ENCODE peak calls at places on chromosomes 5 and 9, in four cellular contexts. One of them, this sample, is unnamed.

GRCh38 chr9:129553277-129553676 is 67.6 kb downstream of the C9orf50 start:
- DNase-seq in K562: no peak
- DNase-seq in GM12878: no peak
- DNase-seq in HepG2: no peak
- DNase-seq in this sample: no peak

GRCh38 chr5:151598984-151599383 is 7.9 kb upstream of the FAT2 start:
- DNase-seq in K562: no peak
- DNase-seq in GM12878: no peak
- DNase-seq in HepG2: no peak
- DNase-seq in this sample: no peak

GRCh38 chr5:50463726-50464125 is 22.6 kb upstream of the EMB start:
- DNase-seq in K562: no peak
- DNase-seq in GM12878: no peak
- DNase-seq in HepG2: no peak
- DNase-seq in this sample: no peak

GRCh38 chr5:154487541-154487940 is 9.5 kb upstream of the HAND1 start:
- DNase-seq in K562: no peak
- DNase-seq in GM12878: peak
- DNase-seq in HepG2: no peak
- DNase-seq in this sample: no peak

GRCh38 chr9:130689937-130690700 is 3.5 kb upstream of the EXOSC2 start:
- DNase-seq in K562: peak
- DNase-seq in GM12878: peak
- DNase-seq in HepG2: peak
- DNase-seq in this sample: peak

GRCh38 chr9:105425817-105426433 is 21.9 kb upstream of the FSD1L start:
- DNase-seq in K562: no peak
- DNase-seq in GM12878: no peak
- DNase-seq in HepG2: no peak
- DNase-seq in this sample: peak

GRCh38 chr9:82893549-82893948 is 169.4 kb downstream of the RASEF start:
- DNase-seq in K562: no peak
- DNase-seq in GM12878: no peak
- DNase-seq in HepG2: no peak
- DNase-seq in this sample: no peak

GRCh38 chr9:137228968-137229896 is 1.5 kb upstream of the SLC34A3 start:
- DNase-seq in K562: no peak
- DNase-seq in GM12878: no peak
- DNase-seq in HepG2: no peak
- DNase-seq in this sample: no peak

GRCh38 chr9:96612105-96612965 is 7.3 kb downstream of the CDC14B start:
- DNase-seq in K562: no peak
- DNase-seq in GM12878: no peak
- DNase-seq in HepG2: peak
- DNase-seq in this sample: no peak

GRCh38 chr9:93955356-93956182 is 414 bp upstream of the BARX1 start:
- DNase-seq in K562: no peak
- DNase-seq in GM12878: no peak
- DNase-seq in HepG2: no peak
- DNase-seq in this sample: peak

GRCh38 chr5:66945389-66946349 is 250.9 kb downstream of the CD180 start:
- DNase-seq in K562: no peak
- DNase-seq in GM12878: no peak
- DNase-seq in HepG2: no peak
- DNase-seq in this sample: peak

GRCh38 chr9:89522261-89522978 is 24.5 kb upstream of the SEMA4D start:
- DNase-seq in K562: no peak
- DNase-seq in GM12878: peak
- DNase-seq in HepG2: no peak
- DNase-seq in this sample: no peak

GRCh38 chr5:171750316-171750788 is 35.3 kb upstream of the SMIM23 start:
- DNase-seq in K562: no peak
- DNase-seq in GM12878: no peak
- DNase-seq in HepG2: peak
- DNase-seq in this sample: peak

GRCh38 chr9:84953797-84954695 is 284.5 kb downstream of the NTRK2 start:
- DNase-seq in K562: peak
- DNase-seq in GM12878: no peak
- DNase-seq in HepG2: peak
- DNase-seq in this sample: peak

GRCh38 chr5:6471252-6471651 is 22.6 kb downstream of the UBE2QL1 start:
- DNase-seq in K562: no peak
- DNase-seq in GM12878: no peak
- DNase-seq in HepG2: no peak
- DNase-seq in this sample: no peak

GRCh38 chr5:44860267-44860666 is 51.5 kb downstream of the MRPS30 start:
- DNase-seq in K562: no peak
- DNase-seq in GM12878: no peak
- DNase-seq in HepG2: no peak
- DNase-seq in this sample: no peak

GRCh38 chr9:89991204-89991790 is 386.5 kb downstream of the GADD45G start:
- DNase-seq in K562: no peak
- DNase-seq in GM12878: no peak
- DNase-seq in HepG2: no peak
- DNase-seq in this sample: no peak

GRCh38 chr5:5800801-5801761 is 378.6 kb downstream of the ICE1 start:
- DNase-seq in K562: no peak
- DNase-seq in GM12878: no peak
- DNase-seq in HepG2: no peak
- DNase-seq in this sample: no peak

GRCh38 chr9:95091574-95091970 is 225.9 kb downstream of the FANCC start:
- DNase-seq in K562: no peak
- DNase-seq in GM12878: no peak
- DNase-seq in HepG2: no peak
- DNase-seq in this sample: no peak

GRCh38 chr9:111833941-111834340 is 39.2 kb upstream of the SHOC1 start:
- DNase-seq in K562: no peak
- DNase-seq in GM12878: no peak
- DNase-seq in HepG2: no peak
- DNase-seq in this sample: no peak

DNA sequence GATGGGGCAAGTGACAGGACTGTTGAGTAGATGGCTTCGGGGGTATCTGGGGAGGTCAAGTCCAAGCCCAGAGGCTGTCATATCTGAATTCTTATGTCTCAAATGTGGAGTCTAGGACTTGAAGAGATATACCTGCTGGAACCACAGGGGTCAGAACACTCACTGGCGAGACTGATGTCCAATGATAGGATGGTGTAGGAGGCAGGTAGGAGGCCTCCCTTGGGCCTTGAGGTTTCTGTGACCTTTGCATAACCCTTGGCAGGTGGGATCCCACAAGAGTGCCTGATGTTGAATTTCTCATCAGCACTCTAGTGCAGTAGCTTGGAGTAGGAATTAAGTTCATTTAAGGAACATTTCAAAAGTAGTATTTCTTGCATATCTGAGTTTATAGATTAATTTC is 2.8 kb downstream of the CCL21 start:
- DNase-seq in K562: no peak
- DNase-seq in GM12878: no peak
- DNase-seq in HepG2: no peak
- DNase-seq in this sample: no peak
- TF ChIP-seq FOXM1 in K562: no peak
- TF ChIP-seq FOXM1 in GM12878: no peak
- TF ChIP-seq FOXM1 in HepG2: no peak
- TF ChIP-seq FOXM1 in this sample: no peak

GRCh38 chr5:169801781-169802180 is 164.7 kb downstream of the DOCK2 start:
- DNase-seq in K562: no peak
- DNase-seq in GM12878: no peak
- DNase-seq in HepG2: no peak
- DNase-seq in this sample: no peak
- TF ChIP-seq SP1 in K562: no peak
- TF ChIP-seq SP1 in GM12878: no peak
- TF ChIP-seq SP1 in HepG2: no peak
- TF ChIP-seq SP1 in this sample: no peak

DNA sequence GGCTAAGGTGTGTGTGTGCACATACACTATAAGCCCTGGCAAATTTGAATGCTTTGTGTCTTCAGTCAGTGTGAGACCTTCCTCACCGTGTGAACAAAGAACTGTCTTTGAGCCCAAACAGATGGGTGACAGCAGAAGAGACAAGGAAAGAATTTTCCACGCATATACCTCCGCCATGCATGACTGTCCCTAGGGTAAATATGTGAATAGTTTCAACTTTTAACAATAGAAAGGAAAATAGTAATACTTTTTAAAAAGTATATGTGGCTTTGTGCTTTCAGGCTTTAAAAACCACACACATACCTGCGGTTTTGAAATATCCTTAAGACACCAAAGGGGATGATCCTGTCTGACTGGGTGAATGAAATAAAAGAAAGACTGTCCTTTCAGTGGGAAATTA is 438.6 kb upstream of the MPDZ start:
- DNase-seq in K562: no peak
- DNase-seq in GM12878: no peak
- DNase-seq in HepG2: no peak
- DNase-seq in this sample: no peak
- TF ChIP-seq FOXM1 in K562: no peak
- TF ChIP-seq FOXM1 in GM12878: no peak
- TF ChIP-seq FOXM1 in HepG2: no peak
- TF ChIP-seq FOXM1 in this sample: no peak

GRCh38 chr5:160473736-160474483 is 52.3 kb downstream of the PTTG1 start:
- DNase-seq in K562: no peak
- DNase-seq in GM12878: no peak
- DNase-seq in HepG2: no peak
- DNase-seq in this sample: no peak
- TF ChIP-seq SP1 in K562: no peak
- TF ChIP-seq SP1 in GM12878: no peak
- TF ChIP-seq SP1 in HepG2: no peak
- TF ChIP-seq SP1 in this sample: no peak

DNA sequence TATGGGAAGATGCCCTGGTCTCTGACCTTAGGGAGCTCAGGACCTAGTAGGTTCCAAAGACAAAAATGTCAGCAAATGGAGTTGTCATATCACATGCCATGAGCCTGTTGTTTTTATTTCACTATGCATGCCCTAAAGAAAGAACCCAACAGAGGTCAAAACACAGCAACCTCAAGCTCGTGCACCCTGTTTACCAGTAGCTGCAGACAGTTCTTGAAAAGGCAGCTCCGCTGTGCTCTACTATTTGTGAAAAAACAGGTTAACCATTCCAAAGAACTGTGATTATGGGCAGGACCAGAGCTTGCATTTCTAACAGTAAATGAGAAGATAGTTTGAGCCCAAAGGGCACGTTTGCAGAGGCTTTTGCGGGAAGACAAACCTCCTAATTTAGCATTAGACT is 22.8 kb downstream of the ITK start:
- DNase-seq in K562: no peak
- DNase-seq in GM12878: no peak
- DNase-seq in HepG2: no peak
- DNase-seq in this sample: no peak
- TF ChIP-seq FOXM1 in K562: no peak
- TF ChIP-seq FOXM1 in GM12878: no peak
- TF ChIP-seq FOXM1 in HepG2: no peak
- TF ChIP-seq FOXM1 in this sample: no peak

GRCh38 chr5:10695055-10695649 is 65.9 kb downstream of the DAP start:
- DNase-seq in K562: no peak
- DNase-seq in GM12878: no peak
- DNase-seq in HepG2: peak
- DNase-seq in this sample: peak
- TF ChIP-seq SP1 in K562: no peak
- TF ChIP-seq SP1 in GM12878: no peak
- TF ChIP-seq SP1 in HepG2: no peak
- TF ChIP-seq SP1 in this sample: no peak

GRCh38 chr5:469752-470483 is 26.9 kb downstream of the EXOC3 start:
- DNase-seq in K562: no peak
- DNase-seq in GM12878: no peak
- DNase-seq in HepG2: no peak
- DNase-seq in this sample: no peak
- TF ChIP-seq FOXM1 in K562: no peak
- TF ChIP-seq FOXM1 in GM12878: no peak
- TF ChIP-seq FOXM1 in HepG2: no peak
- TF ChIP-seq FOXM1 in this sample: no peak

GRCh38 chr5:56668996-56669395 is 146.4 kb upstream of the MAP3K1 start:
- DNase-seq in K562: no peak
- DNase-seq in GM12878: no peak
- DNase-seq in HepG2: peak
- DNase-seq in this sample: no peak
- TF ChIP-seq SP1 in K562: no peak
- TF ChIP-seq SP1 in GM12878: no peak
- TF ChIP-seq SP1 in HepG2: no peak
- TF ChIP-seq SP1 in this sample: no peak